ENCODE peak calls at places on chromosomes 12 and 14, in nine cellular contexts. Y is HepG2, D is stomach, U is endothelial cell of umbilical vein, S is HCT116, Q is prostate gland, F is suprapubic skin, A is GM12891, G is upper lobe of left lung. K is an unnamed sample.

GRCh38 chr12:47080725-47081502 is 1.2 kb upstream of the AMIGO2 start:
- DNase-seq in D (peak), G (peak), Q (peak), Y (no peak), A (no peak), U (peak), S (no peak), F (peak), K (no peak)

GRCh38 chr12:25373396-25373795 is 122.7 kb upstream of the KRAS start:
- DNase-seq in D (no peak), Q (no peak), F (no peak), G (no peak), A (no peak), Y (no peak), U (no peak), S (no peak), K (no peak)

GRCh38 chr14:90383731-90384542 is 12.9 kb upstream of the CALM1 start:
- DNase-seq in D (peak), U (peak), G (peak), Q (peak), F (peak), S (no peak), A (peak), Y (peak), K (peak)

GRCh38 chr12:8554451-8555195 is 13.9 kb upstream of the CLEC4E start:
- DNase-seq in U (peak), D (no peak), F (no peak), Q (no peak), G (no peak), Y (no peak), S (no peak), A (no peak), K (no peak)

GRCh38 chr12:98752726-98753125 is 107.6 kb downstream of the APAF1 start:
- DNase-seq in Q (no peak), S (no peak), A (no peak), Y (no peak), F (no peak), U (no peak), G (no peak), D (no peak), K (no peak)

GRCh38 chr14:74213907-74214803 is 25.1 kb upstream of the VSX2 start:
- DNase-seq in F (no peak), G (no peak), S (no peak), U (no peak), Y (no peak), A (no peak), Q (no peak), D (no peak), K (no peak)

GRCh38 chr14:91286530-91286937 is 42.0 kb upstream of the GPR68 start:
- DNase-seq in U (peak), S (peak), G (peak), Y (peak), Q (peak), D (peak), F (no peak), A (peak), K (peak)

GRCh38 chr12:13365782-13366366 is 169.3 kb downstream of the EMP1 start:
- DNase-seq in G (no peak), D (no peak), Y (no peak), S (no peak), U (no peak), A (no peak), F (no peak), Q (no peak), K (no peak)

GRCh38 chr12:95756362-95756761 is 34.2 kb downstream of the NTN4 start:
- DNase-seq in Q (no peak), S (no peak), G (no peak), Y (no peak), D (no peak), U (no peak), A (no peak), F (no peak), K (no peak)

GRCh38 chr14:81710232-81710845 is 176.7 kb upstream of the SEL1L start:
- DNase-seq in Y (peak), D (no peak), A (no peak), Q (no peak), U (no peak), F (no peak), S (peak), G (no peak), K (no peak)

GRCh38 chr12:68326720-68327119 is 5.4 kb downstream of the MDM1 start:
- DNase-seq in A (no peak), Y (no peak), G (no peak), D (no peak), U (no peak), Q (no peak), S (no peak), F (no peak), K (no peak)

GRCh38 chr12:45612044-45612794 is 117.3 kb upstream of the ARID2 start:
- DNase-seq in G (no peak), S (no peak), A (no peak), U (peak), F (no peak), Q (no peak), Y (no peak), D (no peak), K (no peak)

GRCh38 chr12:92928431-92928961 is 599 bp downstream of the EEA1 start:
- DNase-seq in A (peak), S (no peak), F (peak), Y (no peak), Q (peak), D (no peak), U (peak), G (peak), K (no peak)

GRCh38 chr12:110073049-110073831 is 24.9 kb upstream of the C12orf76 start:
- DNase-seq in S (no peak), G (peak), U (peak), Y (no peak), A (peak), F (no peak), Q (no peak), D (no peak), K (no peak)

GRCh38 chr14:100866666-100867630 is 36.6 kb downstream of the RTL1 start:
- DNase-seq in A (no peak), S (no peak), F (peak), U (no peak), Q (no peak), D (no peak), Y (no peak), G (no peak), K (no peak)

GRCh38 chr12:89180496-89180895 is 171.8 kb downstream of the DUSP6 start:
- DNase-seq in S (no peak), U (no peak), Y (no peak), A (no peak), F (no peak), D (no peak), Q (no peak), G (no peak), K (no peak)

GRCh38 chr14:26525057-26525456 is 72.8 kb downstream of the NOVA1 start:
- DNase-seq in Q (no peak), A (no peak), D (no peak), S (no peak), Y (no peak), G (no peak), F (no peak), U (no peak), K (no peak)

GRCh38 chr14:38208825-38209562 is 1.3 kb downstream of the SSTR1 start:
- DNase-seq in D (peak), Y (peak), U (peak), S (no peak), F (no peak), A (no peak), G (no peak), Q (no peak), K (no peak)

GRCh38 chr14:90193925-90194324 is 62.4 kb upstream of the PSMC1 start:
- DNase-seq in G (no peak), A (no peak), Y (peak), F (no peak), Q (no peak), S (peak), D (no peak), U (no peak), K (no peak)

GRCh38 chr14:54773171-54774006 is 129.2 kb downstream of the GCH1 start:
- DNase-seq in Y (peak), A (peak), Q (peak), S (peak), U (peak), D (peak), F (peak), G (peak), K (peak)

GRCh38 chr12:106296179-106296877 is 6.2 kb upstream of the TCP11L2 start:
- DNase-seq in G (no peak), A (no peak), S (peak), U (no peak), D (no peak), F (no peak), Q (no peak), Y (peak), K (no peak)

GRCh38 chr12:46944104-46944503 is 118.3 kb upstream of the SLC38A4 start:
- DNase-seq in F (no peak), S (peak), U (peak), D (no peak), Y (no peak), A (no peak), Q (no peak), G (no peak), K (no peak)

GRCh38 chr12:74286254-74286653 is 251.4 kb upstream of the ATXN7L3B start:
- DNase-seq in U (no peak), Y (no peak), S (no peak), A (no peak), G (no peak), F (no peak), Q (no peak), D (no peak), K (no peak)

GRCh38 chr12:113392988-113393579 is 10.6 kb downstream of the SDS start:
- DNase-seq in F (no peak), Q (no peak), U (no peak), A (peak), Y (peak), S (peak), G (no peak), D (no peak), K (no peak)

GRCh38 chr14:50173891-50174290 is 57.5 kb downstream of the SOS2 start:
- DNase-seq in U (no peak), D (no peak), Y (no peak), S (no peak), F (no peak), G (no peak), Q (no peak), A (no peak), K (no peak)

GRCh38 chr12:131827961-131828534 is at the start of gene MMP17:
- DNase-seq in S (no peak), Y (no peak), D (no peak), F (no peak), U (peak), Q (no peak), G (peak), A (peak), K (peak)

GRCh38 chr14:58783801-58784511 is 146.2 kb downstream of the DACT1 start:
- DNase-seq in D (no peak), U (no peak), S (no peak), G (no peak), Q (no peak), F (no peak), A (no peak), Y (no peak), K (no peak)

GRCh38 chr14:88533203-88533602 is 21.6 kb downstream of the PTPN21 start:
- DNase-seq in Y (no peak), G (no peak), U (no peak), S (no peak), F (no peak), Q (no peak), D (no peak), A (no peak), K (no peak)

GRCh38 chr12:124786065-124786964 is 77.3 kb downstream of the SCARB1 start:
- DNase-seq in A (no peak), U (peak), S (no peak), G (peak), D (peak), Q (peak), F (no peak), Y (no peak), K (no peak)

GRCh38 chr12:113202300-113203075 is 17.0 kb downstream of the RITA1 start:
- DNase-seq in Q (no peak), Y (no peak), G (no peak), S (no peak), A (no peak), U (no peak), D (no peak), F (no peak), K (no peak)

DNA sequence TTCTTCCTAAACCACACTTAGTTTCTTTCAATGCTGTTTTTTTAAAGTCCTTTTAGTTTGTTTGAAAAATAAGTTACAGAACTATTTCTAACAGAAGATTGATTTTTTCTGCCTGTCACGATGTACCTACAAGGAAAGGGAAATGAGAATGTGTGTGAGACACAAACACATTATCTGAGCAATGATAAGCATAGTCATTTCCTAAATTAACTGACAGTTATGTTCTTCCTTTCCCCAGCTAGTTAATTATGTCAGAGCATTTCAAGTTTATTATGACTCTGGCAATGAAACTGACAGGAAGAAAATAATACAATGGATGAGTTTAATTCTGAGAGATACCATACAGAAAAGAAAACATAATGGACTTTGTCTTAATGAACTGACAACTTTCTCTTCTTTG is 21.3 kb upstream of the LDHB start:
- DNase-seq in D (no peak), U (peak), Y (no peak), G (no peak), A (no peak), S (no peak), Q (no peak), F (no peak), K (no peak)
- TF ChIP-seq POLR2AphosphoS5 in D (no peak), U (no peak), Y (no peak), G (no peak), A (no peak), S (no peak), Q (no peak), F (no peak), K (no peak)

DNA sequence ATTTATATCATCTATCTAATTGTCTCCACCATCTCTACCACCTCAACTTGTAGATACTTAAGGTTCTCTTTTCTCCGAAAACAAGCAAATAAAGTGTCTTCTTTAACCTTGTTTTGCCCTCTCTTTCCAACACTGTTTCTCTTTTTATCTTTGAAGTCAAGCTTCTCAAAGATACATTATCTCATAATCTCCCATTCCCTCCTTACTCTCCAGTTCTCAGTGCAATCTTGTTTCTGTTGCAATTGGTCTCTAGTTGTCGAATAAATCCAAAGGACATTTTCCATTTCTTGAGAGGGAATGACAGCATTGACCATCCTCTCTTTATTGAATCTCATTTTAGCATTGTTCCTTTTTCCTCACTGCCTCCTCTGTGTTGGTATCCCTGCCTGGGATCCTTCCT is 383.3 kb downstream of the SOX5 start:
- DNase-seq in F (no peak), U (no peak), A (no peak), Q (no peak), G (no peak), D (no peak), Y (no peak), S (no peak), K (no peak)
- TF ChIP-seq POLR2A in F (no peak), U (no peak), A (no peak), Q (no peak), G (no peak), D (no peak), Y (no peak), S (no peak), K (no peak)

GRCh38 chr12:111757361-111758119 is 9.2 kb upstream of the ALDH2 start:
- DNase-seq in S (no peak), A (peak), U (no peak), Y (no peak), F (no peak), D (peak), G (peak), Q (peak), K (no peak)
- TF ChIP-seq POLR2AphosphoS5 in S (no peak), A (no peak), U (no peak), Y (no peak), F (no peak), D (no peak), G (no peak), Q (no peak), K (no peak)

GRCh38 chr12:108773798-108774788 is 42.8 kb upstream of the CORO1C start:
- DNase-seq in U (peak), D (peak), Q (peak), G (peak), F (peak), S (no peak), Y (peak), A (no peak), K (no peak)
- TF ChIP-seq POLR2A in U (no peak), D (no peak), Q (no peak), G (no peak), F (no peak), S (no peak), Y (peak), A (no peak), K (no peak)

DNA sequence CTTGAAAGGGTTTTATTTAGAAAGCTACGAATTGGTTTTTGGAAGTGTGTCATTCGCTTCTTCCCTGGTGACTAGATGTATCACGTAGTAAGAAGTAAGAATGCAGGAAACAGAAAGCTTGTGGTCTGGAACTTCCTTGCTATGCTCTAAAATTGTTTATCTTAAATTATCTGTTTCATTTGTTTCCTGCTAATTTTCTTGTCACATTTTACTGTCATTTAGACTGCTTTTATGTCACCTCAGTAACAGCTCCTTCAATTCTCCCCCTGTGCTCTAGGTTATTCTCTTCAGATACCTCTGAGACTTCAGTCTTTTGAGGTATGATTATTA is 671 bp upstream of the CD69 start:
- DNase-seq in F (no peak), Q (no peak), Y (no peak), A (no peak), G (no peak), U (no peak), D (no peak), S (no peak), K (no peak)
- TF ChIP-seq POLR2AphosphoS5 in F (no peak), Q (no peak), Y (no peak), A (no peak), G (no peak), U (no peak), D (no peak), S (no peak), K (no peak)

GRCh38 chr12:120292411-120292660 is 633 bp upstream of the RNU4-2 start:
- DNase-seq in A (no peak), S (no peak), F (no peak), U (no peak), Y (no peak), D (peak), Q (no peak), G (no peak), K (no peak)

GRCh38 chr12:120286768-120287490 is 4.8 kb downstream of the RNU4-2 start:
- DNase-seq in F (no peak), D (no peak), A (no peak), S (no peak), G (no peak), U (no peak), Q (no peak), Y (no peak), K (no peak)

GRCh38 chr12:120287491-120287890 is 4.2 kb downstream of the RNU4-2 start:
- DNase-seq in D (no peak), A (no peak), S (no peak), U (no peak), F (no peak), Y (no peak), Q (no peak), G (no peak), K (no peak)

GRCh38 chr12:120292661-120293531 is at the start of gene RNU4-1:
- DNase-seq in Q (peak), U (peak), A (no peak), D (peak), G (peak), S (peak), F (peak), Y (peak), K (no peak)

GRCh38 chr12:120290541-120291312 is 976 bp downstream of the RNU4-2 start:
- DNase-seq in Y (peak), U (peak), Q (peak), F (peak), D (peak), S (no peak), A (no peak), G (peak), K (no peak)
- TF ChIP-seq POLR2A in Y (no peak), U (no peak), Q (no peak), F (no peak), D (no peak), S (no peak), A (no peak), G (peak), K (no peak)

DNA sequence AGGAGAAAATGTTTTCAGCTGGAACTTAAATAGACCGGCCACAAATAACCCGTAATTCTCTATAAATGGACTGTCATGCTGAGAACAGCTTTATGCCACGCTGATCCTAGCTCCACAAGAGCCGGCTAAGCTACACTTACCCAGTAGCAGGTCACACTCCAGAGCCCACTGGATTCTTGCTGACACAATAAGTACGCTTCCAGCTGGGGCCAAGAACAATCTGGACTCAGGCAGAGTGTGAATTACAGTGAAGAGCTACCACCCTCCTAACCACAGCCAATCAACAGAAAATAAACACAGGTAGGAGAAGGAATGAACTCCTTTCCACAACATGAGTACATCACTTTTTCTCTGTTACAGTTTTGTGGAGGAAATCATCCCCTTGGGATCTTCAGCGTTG is 531.3 kb downstream of the GALC start:
- DNase-seq in D (no peak), G (no peak), Q (no peak), U (no peak), A (no peak), F (no peak), Y (no peak), S (no peak), K (no peak)
- TF ChIP-seq POLR2AphosphoS5 in D (no peak), G (no peak), Q (no peak), U (no peak), A (no peak), F (no peak), Y (no peak), S (no peak), K (no peak)

GRCh38 chr12:67269632-67270578 is 747 bp downstream of the CAND1 start:
- DNase-seq in Y (peak), S (no peak), A (peak), G (peak), U (peak), D (peak), Q (peak), F (peak), K (peak)
- TF ChIP-seq POLR2A in Y (no peak), S (no peak), A (no peak), G (peak), U (no peak), D (no peak), Q (peak), F (peak), K (peak)